ENCODE peak calls at places on chromosomes 1 and 21, in seven cellular contexts. U is GM23248; Z is GM06990; L is ascending aorta; V is CD8-positive, alpha-beta memory T cell; P is right atrium auricular region; M is fibroblast of lung. N is an unnamed sample.

GRCh38 chr21:18522181-18522771 is 118.7 kb upstream of the TMPRSS15 start:
- DNase-seq in U (no peak), Z (no peak), L (no peak), V (no peak), P (no peak), M (peak; percentile 17), N (no peak)

GRCh38 chr1:40140211-40140709 is 20.9 kb upstream of the RLF start:
- DNase-seq in U (peak; percentile 27), Z (no peak), L (no peak), V (no peak), P (no peak), M (peak; percentile 47), N (no peak)

GRCh38 chr1:9821710-9822109 is 2.1 kb downstream of the CLSTN1 start:
- DNase-seq in U (no peak), Z (no peak), L (no peak), V (no peak), P (no peak), M (no peak), N (no peak)

GRCh38 chr1:154186177-154186576 is 5.7 kb downstream of the TPM3 start:
- DNase-seq in U (peak; percentile 37), Z (no peak), L (no peak), V (peak; percentile 69), P (no peak), M (peak; percentile 18), N (peak; percentile 48)

GRCh38 chr1:75310067-75310466 is 175.9 kb downstream of the LHX8 start:
- DNase-seq in U (no peak), Z (no peak), L (no peak), V (no peak), P (no peak), M (peak; percentile 80), N (no peak)

GRCh38 chr1:28898267-28898955 is 16.0 kb upstream of the EPB41 start:
- DNase-seq in U (no peak), Z (no peak), L (no peak), V (peak; percentile 39), P (no peak), M (no peak), N (peak; percentile 80)

GRCh38 chr1:180228648-180229482 is 1.2 kb upstream of the LHX4 start:
- DNase-seq in U (peak; percentile 40), Z (peak; percentile 32), L (no peak), V (no peak), P (no peak), M (no peak), N (no peak)

GRCh38 chr1:6625579-6626149 is 996 bp downstream of the THAP3 start:
- DNase-seq in U (peak; percentile 86), Z (no peak), L (no peak), V (no peak), P (no peak), M (peak; percentile 54), N (no peak)

GRCh38 chr1:163145435-163145834 is 57.3 kb downstream of the RGS5 start:
- DNase-seq in U (no peak), Z (no peak), L (no peak), V (no peak), P (no peak), M (no peak), N (no peak)

GRCh38 chr1:51329443-51330325 is 678 bp downstream of the TTC39A start:
- DNase-seq in U (no peak), Z (no peak), L (no peak), V (no peak), P (no peak), M (no peak), N (peak; percentile 78)

GRCh38 chr1:26530898-26531598 is 1.5 kb downstream of the RPS6KA1 start:
- DNase-seq in U (peak; percentile 55), Z (no peak), L (no peak), V (no peak), P (no peak), M (peak; percentile 72), N (no peak)

GRCh38 chr1:218510153-218510772 is 165.1 kb downstream of the TGFB2 start:
- DNase-seq in U (no peak), Z (no peak), L (no peak), V (no peak), P (no peak), M (no peak), N (no peak)

GRCh38 chr1:179342740-179343404 is 22.9 kb upstream of the AXDND1 start:
- DNase-seq in U (no peak), Z (no peak), L (no peak), V (no peak), P (no peak), M (no peak), N (no peak)

GRCh38 chr1:161440312-161440894 is 64.9 kb upstream of the FCGR2A start:
- DNase-seq in U (peak; percentile 73), Z (peak; percentile 87), L (peak; percentile 63), V (peak; percentile 58), P (no peak), M (peak; percentile 57), N (peak; percentile 79)

GRCh38 chr1:110106013-110106941 is 6.0 kb upstream of the UBL4B start:
- DNase-seq in U (peak; percentile 77), Z (peak; percentile 32), L (peak; percentile 78), V (peak; percentile 61), P (peak; percentile 70), M (peak; percentile 50), N (peak; percentile 66)

GRCh38 chr1:93665015-93665414 is 16.6 kb downstream of the BCAR3 start:
- DNase-seq in U (no peak), Z (no peak), L (no peak), V (no peak), P (no peak), M (peak; percentile 60), N (no peak)

GRCh38 chr1:2108213-2108876 is 58.1 kb downstream of the PRKCZ start:
- DNase-seq in U (peak; percentile 58), Z (no peak), L (no peak), V (no peak), P (no peak), M (peak; percentile 31), N (peak; percentile 66)

GRCh38 chr1:7560128-7560527 is 211.0 kb upstream of the VAMP3 start:
- DNase-seq in U (no peak), Z (no peak), L (no peak), V (no peak), P (no peak), M (no peak), N (no peak)

GRCh38 chr1:89635825-89636815 is 3.2 kb downstream of the LRRC8C start:
- DNase-seq in U (peak; percentile 79), Z (no peak), L (no peak), V (no peak), P (no peak), M (peak; percentile 82), N (no peak)

GRCh38 chr1:33310702-33311101 is 10.2 kb downstream of the A3GALT2 start:
- DNase-seq in U (no peak), Z (no peak), L (no peak), V (no peak), P (no peak), M (no peak), N (no peak)
- H3K27me3 ChIP-seq in U (no peaks in the 10 kb centered on the region), Z (no peaks in the 10 kb centered on the region), L (no peaks in the 10 kb centered on the region), V (no peaks in the 10 kb centered on the region), P (no peaks in the 10 kb centered on the region), M (peaks cover 3% of the 10 kb centered on the region), N (no peaks in the 10 kb centered on the region)

DNA sequence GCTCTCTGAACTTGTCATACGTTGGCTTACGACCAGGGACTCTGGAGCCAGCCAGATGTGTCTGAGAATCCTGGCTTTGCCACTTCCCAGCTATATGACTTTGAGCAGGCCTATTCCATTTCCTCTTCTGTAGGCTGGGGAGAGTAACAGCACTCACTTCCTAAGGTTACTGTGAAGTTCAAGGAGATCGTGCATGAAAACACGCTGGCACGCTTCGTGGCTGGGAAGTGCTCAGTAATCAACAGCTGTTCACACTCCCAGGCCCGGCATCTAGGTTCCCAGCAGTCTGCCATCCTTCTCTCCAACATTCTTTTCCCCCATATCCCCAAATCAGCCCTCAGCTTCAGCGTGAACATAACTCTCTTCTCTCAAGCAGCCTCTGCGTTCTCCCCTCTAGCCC is 2.0 kb downstream of the ASCL5 start:
- DNase-seq in U (no peak), Z (no peak), L (no peak), V (no peak), P (no peak), M (no peak), N (no peak)
- H3K27me3 ChIP-seq in U (peaks cover 37% of the 10 kb centered on the region), Z (no peaks in the 10 kb centered on the region), L (no peaks in the 10 kb centered on the region), V (peaks cover 19% of the 10 kb centered on the region), P (no peaks in the 10 kb centered on the region), M (peaks cover 37% of the 10 kb centered on the region), N (no peaks in the 10 kb centered on the region)

GRCh38 chr1:11569551-11569950 is 84.7 kb downstream of the FBXO2 start:
- DNase-seq in U (no peak), Z (no peak), L (no peak), V (no peak), P (no peak), M (no peak), N (no peak)

GRCh38 chr1:11568687-11569086 is 85.5 kb downstream of the FBXO2 start:
- DNase-seq in U (no peak), Z (no peak), L (no peak), V (no peak), P (no peak), M (peak; percentile 56), N (no peak)

GRCh38 chr1:11566042-11566825 is 87.3 kb downstream of the DISP3 start:
- DNase-seq in U (no peak), Z (no peak), L (no peak), V (no peak), P (no peak), M (no peak), N (no peak)

GRCh38 chr1:11569954-11570353 is 84.3 kb downstream of the FBXO2 start:
- DNase-seq in U (no peak), Z (no peak), L (no peak), V (no peak), P (no peak), M (no peak), N (no peak)

DNA sequence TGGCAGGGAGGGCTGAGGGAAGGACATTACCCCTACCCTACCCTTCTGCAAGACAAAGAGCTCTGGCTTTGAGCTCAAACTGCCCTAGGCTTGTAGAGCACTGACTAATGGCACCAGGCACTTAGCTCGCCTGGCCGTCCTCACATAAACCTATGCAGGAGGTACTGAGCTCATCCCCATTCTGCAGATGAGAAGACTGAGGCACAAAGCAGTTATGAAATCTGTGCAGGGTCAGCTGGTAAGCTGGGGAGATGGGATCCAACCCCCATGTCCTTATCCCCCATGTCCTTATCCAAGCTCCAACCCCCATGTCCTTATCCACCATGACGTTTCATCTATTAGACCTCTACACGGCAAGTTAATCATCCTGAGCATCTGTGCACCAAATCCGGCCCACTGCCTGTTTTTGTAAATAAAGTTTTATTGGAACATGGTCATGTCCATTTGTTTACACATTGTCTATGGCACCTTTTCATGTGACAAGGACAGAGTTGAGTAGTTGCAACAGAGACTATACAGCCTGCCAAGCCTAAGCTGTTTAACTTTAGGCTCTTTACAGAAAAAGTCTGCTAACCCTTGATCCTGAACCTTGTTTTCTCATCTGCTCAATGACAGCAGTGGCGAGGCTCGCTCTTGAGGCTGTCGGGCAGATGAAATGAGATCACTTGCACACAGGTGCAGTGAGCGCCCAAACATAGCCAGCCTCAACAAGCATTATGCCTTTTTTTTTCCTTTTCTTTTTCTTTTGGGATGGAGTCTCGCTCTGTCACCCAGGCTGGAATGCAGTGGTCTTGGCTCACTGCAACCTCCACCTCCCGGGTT is 86.8 kb downstream of the FBXO2 start:
- DNase-seq in U (no peak), Z (no peak), L (no peak), V (no peak), P (no peak), M (no peak), N (no peak)
- H3K27me3 ChIP-seq in U (peaks cover 14% of the 10 kb centered on the region), Z (peaks cover 3% of the 10 kb centered on the region), L (no peaks in the 10 kb centered on the region), V (peaks cover 8% of the 10 kb centered on the region), P (no peaks in the 10 kb centered on the region), M (no peaks in the 10 kb centered on the region), N (no peaks in the 10 kb centered on the region)

DNA sequence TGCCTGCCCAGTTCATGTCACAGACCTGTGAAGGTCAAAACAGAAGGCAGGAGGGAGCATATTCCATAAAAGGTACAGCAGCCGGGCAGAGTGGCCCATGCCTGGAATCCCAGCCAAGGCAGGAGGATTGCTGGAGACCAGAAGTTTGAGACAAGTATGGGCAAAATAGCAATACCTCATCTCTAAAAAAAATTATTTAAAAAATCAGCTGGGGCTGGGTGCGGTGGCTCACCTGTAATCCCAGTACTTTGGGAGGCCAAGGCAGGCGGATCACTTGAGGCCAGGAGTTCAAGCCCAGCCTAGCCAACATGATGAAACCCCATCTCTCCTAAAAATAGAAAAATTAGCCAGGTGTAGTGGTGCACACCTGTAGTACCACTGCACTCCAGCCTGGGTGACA is 64.5 kb downstream of the RUNX3 start:
- DNase-seq in U (no peak), Z (no peak), L (no peak), V (no peak), P (no peak), M (no peak), N (no peak)
- H3K27me3 ChIP-seq in U (no peaks in the 10 kb centered on the region), Z (no peaks in the 10 kb centered on the region), L (no peaks in the 10 kb centered on the region), V (no peaks in the 10 kb centered on the region), P (no peaks in the 10 kb centered on the region), M (peaks cover 16% of the 10 kb centered on the region), N (no peaks in the 10 kb centered on the region)

N was measured in right cardiac atrium.